ENCODE peak calls at places on chromosomes 7 and 10, in seven cellular contexts. G is SK-N-SH; U is IMR-90; I is aorta; Q is stomach; J is naive thymus-derived CD4-positive, alpha-beta T cell; K is CD8-positive, alpha-beta T cell. W is an unnamed sample.

GRCh38 chr7:1593091-1593866 is 23.4 kb upstream of the PSMG3 start:
- DNase-seq in G (peak), U (no peak), I (no peak), Q (no peak), J (no peak), K (no peak), W (peak)

GRCh38 chr7:106599343-106599698 is 61.6 kb downstream of the CCDC71L start:
- DNase-seq in G (no peak), U (no peak), I (no peak), Q (no peak), J (no peak), K (no peak), W (no peak)

GRCh38 chr7:5532520-5533335 is 109.1 kb upstream of the TNRC18 start:
- DNase-seq in G (peak), U (no peak), I (peak), Q (peak), J (peak), K (peak), W (peak)

GRCh38 chr10:76973515-76974289 is 663.9 kb downstream of the KCNMA1 start:
- DNase-seq in G (peak), U (peak), I (no peak), Q (no peak), J (no peak), K (no peak), W (no peak)

GRCh38 chr7:131329176-131329570 is 1.5 kb downstream of the MKLN1 start:
- DNase-seq in G (no peak), U (no peak), I (no peak), Q (peak), J (no peak), K (no peak), W (no peak)

GRCh38 chr10:48976208-48976607 is 36.6 kb upstream of the LRRC18 start:
- DNase-seq in G (peak), U (peak), I (no peak), Q (no peak), J (no peak), K (no peak), W (no peak)

GRCh38 chr10:69801094-69801433 is 642 bp upstream of the COL13A1 start:
- DNase-seq in G (peak), U (peak), I (peak), Q (peak), J (no peak), K (peak), W (peak)

GRCh38 chr10:71269301-71270288 is 49.5 kb upstream of the SLC29A3 start:
- DNase-seq in G (no peak), U (peak), I (no peak), Q (no peak), J (no peak), K (no peak), W (no peak)

GRCh38 chr10:4240641-4241197 is 455.7 kb upstream of the KLF6 start:
- DNase-seq in G (no peak), U (peak), I (no peak), Q (no peak), J (no peak), K (no peak), W (no peak)

GRCh38 chr7:20331231-20331880 is 656 bp downstream of the ITGB8 start:
- DNase-seq in G (peak), U (peak), I (peak), Q (peak), J (no peak), K (no peak), W (peak)

GRCh38 chr10:5782174-5782573 is 31.1 kb downstream of the GDI2 start:
- DNase-seq in G (no peak), U (no peak), I (no peak), Q (no peak), J (no peak), K (no peak), W (no peak)

GRCh38 chr10:13942030-13942429 is 355.3 kb downstream of the PRPF18 start:
- DNase-seq in G (no peak), U (no peak), I (no peak), Q (no peak), J (no peak), K (no peak), W (no peak)

GRCh38 chr10:51063659-51064535 is 10.4 kb upstream of the PRKG1 start:
- DNase-seq in G (peak), U (peak), I (no peak), Q (no peak), J (no peak), K (no peak), W (no peak)

GRCh38 chr7:99788554-99788953 is 4.6 kb upstream of the CYP3A4 start:
- DNase-seq in G (no peak), U (no peak), I (no peak), Q (no peak), J (no peak), K (no peak), W (no peak)

GRCh38 chr10:26214538-26215461 is 1.8 kb upstream of the GAD2 start:
- DNase-seq in G (peak), U (no peak), I (no peak), Q (no peak), J (no peak), K (no peak), W (no peak)

GRCh38 chr10:88131561-88132139 is 268.2 kb downstream of the PTEN start:
- DNase-seq in G (no peak), U (no peak), I (peak), Q (peak), J (no peak), K (no peak), W (no peak)

GRCh38 chr10:116742367-116743265 is at the start of gene HSPA12A:
- DNase-seq in G (peak), U (peak), I (peak), Q (peak), J (no peak), K (peak), W (no peak)
- H3K27ac ChIP-seq in G (peak), U (peak), I (peak), Q (peak), J (no peak), K (no peak), W (no peak)

GRCh38 chr7:159083001-159083697 is 61.5 kb downstream of the VIPR2 start:
- DNase-seq in G (no peak), U (no peak), I (no peak), Q (no peak), J (no peak), K (no peak), W (no peak)
- H3K27ac ChIP-seq in G (no peak), U (no peak), I (no peak), Q (no peak), J (no peak), K (no peak), W (no peak)

DNA sequence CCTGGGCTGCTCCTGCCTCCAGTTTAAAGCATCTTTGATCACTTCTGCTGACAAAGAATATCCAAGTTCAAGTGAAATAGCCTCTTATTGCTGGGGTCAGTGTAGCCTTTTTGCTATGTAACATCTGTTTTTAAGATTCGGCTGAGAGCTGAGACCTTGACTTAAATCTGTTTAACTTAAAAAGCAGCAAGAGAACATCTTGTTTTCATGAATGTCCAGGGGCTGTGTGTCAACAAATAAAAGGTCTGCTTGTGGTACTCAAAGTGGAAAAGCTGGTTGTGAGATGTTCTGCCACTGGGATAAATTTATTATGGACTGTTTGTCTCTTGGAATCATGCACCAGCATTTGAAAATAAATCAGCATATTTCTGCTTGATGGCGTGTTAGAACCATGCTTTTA is 73.2 kb downstream of the CALD1 start:
- DNase-seq in G (no peak), U (no peak), I (no peak), Q (no peak), J (no peak), K (no peak), W (no peak)
- H3K27ac ChIP-seq in G (no peak), U (peak), I (peak), Q (peak), J (no peak), K (no peak), W (no peak)

DNA sequence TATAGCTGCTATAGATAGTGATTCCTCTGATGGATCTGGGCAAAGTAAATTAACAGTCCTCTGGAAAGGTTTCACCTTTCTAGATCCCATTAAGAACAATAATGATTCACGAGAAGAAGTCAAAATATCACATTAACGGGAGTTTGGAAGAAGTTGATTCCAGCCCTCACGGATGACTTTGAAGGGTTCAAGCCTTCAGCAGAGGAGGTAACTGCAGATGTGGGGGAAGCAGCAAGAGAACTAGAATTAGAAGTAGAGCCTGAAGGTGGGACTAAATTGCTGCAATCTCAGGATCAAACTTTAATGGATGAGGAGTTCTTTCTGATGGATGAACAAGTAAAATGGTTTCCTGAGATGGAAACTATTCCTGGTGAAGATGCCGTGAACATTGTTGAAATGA is 42.4 kb upstream of the INPP5A start:
- DNase-seq in G (no peak), U (no peak), I (no peak), Q (no peak), J (no peak), K (no peak), W (no peak)
- H3K27ac ChIP-seq in G (no peak), U (no peak), I (no peak), Q (no peak), J (no peak), K (no peak), W (no peak)

GRCh38 chr7:124754576-124755264 is 10.9 kb downstream of the GPR37 start:
- DNase-seq in G (no peak), U (no peak), I (no peak), Q (no peak), J (no peak), K (no peak), W (no peak)

GRCh38 chr7:124751017-124751416 is 14.6 kb downstream of the GPR37 start:
- DNase-seq in G (no peak), U (no peak), I (no peak), Q (no peak), J (no peak), K (no peak), W (no peak)

GRCh38 chr7:124747072-124747471 is 18.5 kb downstream of the GPR37 start:
- DNase-seq in G (no peak), U (no peak), I (no peak), Q (no peak), J (no peak), K (no peak), W (no peak)

GRCh38 chr7:124752310-124752709 is 13.3 kb downstream of the GPR37 start:
- DNase-seq in G (no peak), U (peak), I (no peak), Q (no peak), J (no peak), K (no peak), W (no peak)
- H3K27ac ChIP-seq in G (no peak), U (no peak), I (no peak), Q (no peak), J (no peak), K (no peak), W (no peak)

GRCh38 chr7:73735526-73735905 is 3.1 kb downstream of the ABHD11 start:
- DNase-seq in G (no peak), U (no peak), I (no peak), Q (no peak), J (no peak), K (no peak), W (no peak)
- H3K27ac ChIP-seq in G (no peak), U (no peak), I (no peak), Q (no peak), J (no peak), K (no peak), W (no peak)

GRCh38 chr10:108450280-108450679 is 1285.8 kb upstream of the SORCS1 start:
- DNase-seq in G (no peak), U (no peak), I (no peak), Q (no peak), J (no peak), K (no peak), W (no peak)
- H3K27ac ChIP-seq in G (no peak), U (no peak), I (no peak), Q (no peak), J (no peak), K (no peak), W (no peak)

DNA sequence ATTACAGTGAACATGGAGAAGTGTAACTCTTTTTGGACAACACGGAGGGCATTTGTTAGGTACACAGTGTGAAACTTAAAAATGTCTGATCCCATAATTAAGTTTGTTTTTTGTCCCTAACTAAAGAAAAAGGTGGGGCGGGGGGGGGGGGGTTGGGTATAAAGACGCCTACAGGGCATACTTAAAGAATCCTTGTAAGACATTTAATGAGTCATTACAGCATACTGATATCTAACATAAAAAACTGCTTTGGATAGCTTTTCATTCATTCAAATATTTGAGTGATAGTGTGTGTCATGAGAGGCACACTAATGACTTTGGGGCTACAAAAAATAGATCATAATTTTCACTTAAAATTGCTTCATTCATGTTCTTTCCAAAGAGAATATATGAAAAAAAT is 31.2 kb downstream of the ZNRF2 start:
- DNase-seq in G (no peak), U (no peak), I (no peak), Q (no peak), J (no peak), K (no peak), W (no peak)
- H3K27ac ChIP-seq in G (no peak), U (no peak), I (no peak), Q (no peak), J (no peak), K (no peak), W (no peak)

GRCh38 chr10:101828734-101829551 is 10.7 kb upstream of the OGA start:
- DNase-seq in G (no peak), U (no peak), I (no peak), Q (no peak), J (no peak), K (no peak), W (no peak)
- H3K27ac ChIP-seq in G (no peak), U (no peak), I (no peak), Q (no peak), J (peak), K (no peak), W (peak)

W was measured in CD4-positive, CD25-positive, alpha-beta regulatory T cell.